ENCODE peak calls at places on chromosomes 16 and 17, in seven cellular contexts. W is tibial nerve, P is fibroblast of pulmonary artery, M is uterus, J is body of pancreas, N is keratinocyte, K is RWPE1. B is an unnamed sample.

GRCh38 chr17:1041746-1042145 is 44.8 kb downstream of the TIMM22 start:
- DNase-seq in J (no peak), K (no peak), P (no peak), N (no peak), W (no peak), M (no peak), B (no peak)

GRCh38 chr16:84552135-84552534 is 47.7 kb upstream of the MEAK7 start:
- DNase-seq in K (no peak), M (no peak), P (no peak), J (no peak), N (no peak), W (no peak), B (no peak)

GRCh38 chr17:73376152-73376551 is 64.4 kb upstream of the CDC42EP4 start:
- DNase-seq in P (no peak), N (no peak), K (no peak), W (no peak), M (no peak), J (no peak), B (no peak)

GRCh38 chr17:17938388-17939107 is 33.7 kb downstream of the TOM1L2 start:
- DNase-seq in P (no peak), W (no peak), J (no peak), K (peak; percentile 71), N (peak; percentile 66), M (no peak), B (peak; percentile 14)

GRCh38 chr16:68901910-68902309 is 58.6 kb downstream of the TANGO6 start:
- DNase-seq in M (no peak), P (peak; percentile 51), J (no peak), W (no peak), N (no peak), K (peak; percentile 29), B (peak; percentile 13)

GRCh38 chr17:82917656-82918345 is 78.0 kb upstream of the ZNF750 start:
- DNase-seq in P (peak; percentile 26), N (no peak), W (no peak), M (no peak), J (peak; percentile 33), K (no peak), B (peak; percentile 13)

GRCh38 chr17:80791758-80792284 is 199.8 kb upstream of the CHMP6 start:
- DNase-seq in W (peak; percentile 40), K (peak; percentile 83), P (peak; percentile 96), M (peak; percentile 91), J (peak; percentile 57), N (peak; percentile 75), B (peak; percentile 98)

GRCh38 chr17:50396261-50397110 is 837 bp downstream of the LRRC59 start:
- DNase-seq in J (peak; percentile 89), P (peak; percentile 75), N (no peak), M (peak; percentile 42), W (no peak), K (peak; percentile 73), B (peak; percentile 78)

GRCh38 chr17:56908061-56908542 is 5.7 kb downstream of the TRIM25 start:
- DNase-seq in M (no peak), P (no peak), N (no peak), K (no peak), W (no peak), J (peak; percentile 49), B (no peak)

GRCh38 chr16:83923581-83924365 is 24.9 kb downstream of the MLYCD start:
- DNase-seq in M (no peak), K (no peak), J (no peak), N (no peak), P (no peak), W (no peak), B (no peak)

GRCh38 chr17:34306466-34306865 is 12.8 kb upstream of the CCL8 start:
- DNase-seq in M (no peak), W (no peak), K (peak; percentile 29), N (no peak), J (peak; percentile 30), P (peak; percentile 91), B (peak; percentile 3)

GRCh38 chr17:52383493-52384100 is 225.1 kb upstream of the CA10 start:
- DNase-seq in N (no peak), J (peak; percentile 78), P (peak; percentile 66), M (no peak), W (no peak), K (peak; percentile 24), B (peak; percentile 75)

GRCh38 chr16:82010649-82011048 is 621 bp downstream of the SDR42E1 start:
- DNase-seq in J (no peak), N (no peak), M (no peak), K (no peak), P (no peak), W (no peak), B (no peak)

GRCh38 chr16:82016268-82016667 is 5.0 kb upstream of the SDR42E1 start:
- DNase-seq in J (peak; percentile 27), K (peak; percentile 49), M (no peak), P (peak; percentile 39), W (no peak), N (no peak), B (peak; percentile 58)

GRCh38 chr16:71409038-71409775 is 32.6 kb downstream of the TLE7 start:
- DNase-seq in W (no peak), P (peak; percentile 16), M (no peak), N (no peak), J (no peak), K (no peak), B (no peak)

GRCh38 chr16:26827386-26827785 is 239.3 kb upstream of the C16orf82 start:
- DNase-seq in M (no peak), J (no peak), N (no peak), P (no peak), K (no peak), W (no peak), B (no peak)

GRCh38 chr17:42518755-42519545 is 17.1 kb upstream of the NAGLU start:
- DNase-seq in M (peak; percentile 75), J (peak; percentile 25), K (peak; percentile 29), W (no peak), P (peak; percentile 83), N (no peak), B (no peak)

GRCh38 chr16:88068476-88069396 is 117.5 kb downstream of the BANP start:
- DNase-seq in K (no peak), N (no peak), M (no peak), W (no peak), J (no peak), P (no peak), B (no peak)
- TF ChIP-seq CTCF in K (no peak), N (no peak), M (no peak), W (no peak), J (no peak), P (no peak), B (no peak)

GRCh38 chr17:49365667-49366066 is 3.6 kb upstream of the ZNF652 start:
- DNase-seq in J (peak; percentile 13), K (no peak), W (no peak), P (peak; percentile 30), M (no peak), N (no peak), B (no peak)
- TF ChIP-seq CTCF in J (no peak), K (no peak), W (no peak), P (peak; percentile 14), M (no peak), N (peak; percentile 38), B (no peak)

GRCh38 chr17:45786349-45786748 is 2.2 kb downstream of the CRHR1 start:
- DNase-seq in P (no peak), J (no peak), K (no peak), M (no peak), N (no peak), W (no peak), B (no peak)

GRCh38 chr17:45783593-45784292 is 377 bp upstream of the CRHR1 start:
- DNase-seq in N (no peak), K (no peak), P (no peak), J (no peak), M (peak; percentile 66), W (no peak), B (no peak)

GRCh38 chr17:45785373-45786193 is 1.5 kb downstream of the CRHR1 start:
- DNase-seq in K (no peak), N (no peak), P (no peak), M (no peak), W (no peak), J (no peak), B (no peak)

GRCh38 chr17:45784293-45784582 is at the start of gene CRHR1:
- DNase-seq in M (no peak), J (no peak), P (no peak), K (no peak), N (no peak), W (no peak), B (no peak)

DNA sequence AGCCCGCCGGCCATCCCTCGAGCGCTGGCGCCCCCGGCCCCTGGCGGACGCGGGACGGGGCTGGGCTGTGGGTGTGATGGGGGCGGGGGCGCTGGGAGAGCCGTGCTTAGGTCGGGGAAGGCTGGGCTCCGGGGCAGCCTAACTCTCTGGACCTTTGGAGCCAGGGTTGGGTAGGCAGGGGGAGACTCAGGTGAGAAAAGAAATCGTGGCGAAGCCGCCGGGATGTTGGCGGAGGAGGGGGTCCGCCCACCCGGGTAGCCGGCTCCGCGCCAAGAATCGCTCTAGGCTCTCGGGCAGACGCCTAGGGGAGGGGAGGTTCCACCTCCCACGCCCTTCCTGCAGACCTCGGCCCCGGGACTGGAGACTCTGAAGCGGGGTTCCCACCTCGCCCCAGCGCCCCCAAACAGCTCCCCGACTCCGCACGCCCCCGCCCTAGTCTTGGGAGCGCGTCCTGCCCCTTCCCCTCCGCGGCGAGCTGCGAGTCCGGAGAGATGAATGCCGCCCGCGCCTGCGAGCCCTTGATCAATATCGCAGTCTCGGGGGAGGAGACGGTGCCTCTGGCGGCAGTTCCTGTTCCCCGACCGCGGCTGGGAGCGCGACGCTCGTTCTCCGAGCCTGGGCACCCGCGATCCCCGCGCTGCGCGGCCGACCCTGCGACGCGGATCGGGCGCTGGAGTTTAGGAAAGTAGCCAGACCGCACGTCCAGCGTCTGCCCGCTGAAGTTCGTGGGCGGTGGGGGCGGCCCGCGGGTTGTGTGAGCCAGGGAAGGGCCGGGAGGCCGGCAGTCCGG is 658 bp downstream of the CRHR1 start:
- DNase-seq in P (no peak), J (peak; percentile 25), W (no peak), K (no peak), M (no peak), N (no peak), B (no peak)
- TF ChIP-seq CTCF in P (no peak), J (no peak), W (no peak), K (no peak), M (no peak), N (no peak), B (no peak)

GRCh38 chr17:68794636-68795503 is 160.3 kb downstream of the ABCA8 start:
- DNase-seq in M (no peak), N (no peak), P (peak; percentile 86), K (no peak), W (peak; percentile 50), J (no peak), B (peak; percentile 26)
- TF ChIP-seq CTCF in M (peak; percentile 33), N (no peak), P (peak; percentile 56), K (peak; percentile 53), W (peak; percentile 39), J (peak; percentile 37), B (peak; percentile 37)

DNA sequence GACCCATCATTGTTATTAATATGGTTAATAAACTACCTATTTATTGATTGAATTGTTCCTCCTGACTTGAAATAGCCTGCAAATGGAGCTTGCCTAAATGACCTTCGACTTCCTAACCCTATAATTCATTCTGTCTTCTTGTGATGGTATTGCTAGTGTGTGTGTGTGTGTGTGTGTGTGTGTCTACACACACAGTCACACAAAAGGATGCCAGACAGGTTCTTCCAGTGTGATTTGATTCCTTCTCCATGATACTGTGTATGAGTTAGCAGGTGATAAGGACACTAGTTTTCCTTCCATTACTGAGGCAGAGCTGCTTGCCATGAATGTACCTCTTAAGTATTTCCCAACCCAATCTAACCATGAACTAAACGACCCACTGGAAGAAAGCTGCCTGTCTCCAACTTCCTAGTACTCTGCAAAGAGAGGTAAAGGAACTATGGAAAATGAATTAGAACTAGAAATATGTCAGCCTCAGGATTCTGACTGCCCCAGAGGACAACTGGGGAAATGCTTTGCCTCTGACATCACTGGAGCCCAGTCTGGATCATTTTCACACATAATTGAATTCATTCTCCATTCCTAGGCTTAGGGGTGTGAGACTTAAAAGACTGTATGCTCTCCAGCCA is 3.5 kb upstream of the CDC6 start:
- DNase-seq in K (peak; percentile 62), M (no peak), J (peak; percentile 45), N (peak; percentile 66), W (no peak), P (peak; percentile 63), B (no peak)
- TF ChIP-seq CTCF in K (no peak), M (no peak), J (peak; percentile 17), N (no peak), W (peak; percentile 19), P (peak; percentile 40), B (peak; percentile 11)

B was measured in MCF 10A.